ENCODE peak calls at places on chromosome 20, in five cellular contexts. T is spleen, B is occipital lobe, K is K562, O is hippocampal formation. A is an unnamed sample.

GRCh38 chr20:2865630-2866029 is 7.7 kb upstream of the PTPRA start:
- DNase-seq in B (no peak), T (no peak), K (peak), O (no peak), A (no peak)

GRCh38 chr20:21623074-21623780 is 82.2 kb upstream of the PAX1 start:
- DNase-seq in O (no peak), K (no peak), T (no peak), B (no peak), A (no peak)

GRCh38 chr20:59404749-59405148 is 104.3 kb downstream of the EDN3 start:
- DNase-seq in K (no peak), O (no peak), B (no peak), T (no peak), A (no peak)

GRCh38 chr20:46356195-46357029 is 48.1 kb upstream of the CDH22 start:
- DNase-seq in T (no peak), K (no peak), O (no peak), B (no peak), A (no peak)

GRCh38 chr20:40778894-40779496 is 90.0 kb upstream of the MAFB start:
- DNase-seq in B (no peak), K (no peak), T (no peak), O (no peak), A (no peak)

GRCh38 chr20:50283922-50284810 is 93.5 kb downstream of the CEBPB start:
- DNase-seq in K (peak), O (no peak), T (peak), B (no peak), A (no peak)

GRCh38 chr20:1397710-1398109 is 4.9 kb upstream of the FKBP1A start:
- DNase-seq in T (no peak), B (no peak), O (no peak), K (no peak), A (no peak)

GRCh38 chr20:24584538-24585356 is 115.3 kb downstream of the SYNDIG1 start:
- DNase-seq in T (no peak), B (no peak), O (no peak), K (no peak), A (no peak)

GRCh38 chr20:53643031-53643832 is 49.6 kb upstream of the ZNF217 start:
- DNase-seq in O (no peak), B (no peak), T (peak), K (peak), A (no peak)

GRCh38 chr20:61297981-61298380 is 45.9 kb downstream of the CDH4 start:
- DNase-seq in K (no peak), B (no peak), O (no peak), T (peak), A (no peak)

GRCh38 chr20:24977797-24978196 is 14.8 kb downstream of the APMAP start:
- DNase-seq in O (no peak), T (peak), K (no peak), B (no peak), A (no peak)

GRCh38 chr20:17059465-17059864 is 167.4 kb upstream of the PCSK2 start:
- DNase-seq in B (no peak), O (no peak), K (no peak), T (no peak), A (no peak)

GRCh38 chr20:12660918-12661317 is 347.9 kb upstream of the SPTLC3 start:
- DNase-seq in B (no peak), O (no peak), T (no peak), K (no peak), A (no peak)

GRCh38 chr20:19074828-19075516 is 137.5 kb upstream of the SLC24A3 start:
- DNase-seq in T (peak), O (no peak), B (no peak), K (no peak), A (no peak)

GRCh38 chr20:33059741-33060390 is 6.2 kb downstream of the BPIFB3 start:
- DNase-seq in O (no peak), B (no peak), K (peak), T (peak), A (no peak)

GRCh38 chr20:15875446-15875845 is 697.8 kb downstream of the KIF16B start:
- DNase-seq in B (no peak), O (no peak), T (no peak), K (no peak), A (no peak)

GRCh38 chr20:6613280-6613861 is 154.1 kb upstream of the BMP2 start:
- DNase-seq in T (no peak), B (no peak), O (no peak), K (no peak), A (no peak)